ENCODE peak calls at places on chromosomes 16 and 17, in nine cellular contexts. F is amygdala; L is A549; Q is anterior cingulate cortex; T is fibroblast of mammary gland; G is activated CD4-positive, alpha-beta T cell treated with anti-CD3 and anti-CD28 coated beads, Interleukin-2, amount 10 ng/mL, durations not matched to agents 7 days and 5 days; E is Caki2; O is amniotic epithelial cell; J is COLO829. Y is an unnamed sample.
A peak's percentile ranks its signal among the peaks of the same experiment; 100 is the strongest.

GRCh38 chr17:82050761-82051641 is 610 bp downstream of the RFNG start:
- DNase-seq in F (no peak), L (no peak), Q (no peak), T (no peak), G (no peak), E (no peak), O (no peak), J (no peak), Y (no peak)

GRCh38 chr16:65414284-65414984 is 292.6 kb upstream of the CDH11 start:
- DNase-seq in F (no peak), L (no peak), Q (no peak), T (peak; percentile 93), G (no peak), E (no peak), O (peak; percentile 90), J (peak; percentile 48), Y (no peak)

GRCh38 chr16:19005561-19006445 is 22.1 kb downstream of the TMC7 start:
- DNase-seq in F (peak; percentile 92), L (peak; percentile 44), Q (peak; percentile 69), T (peak; percentile 54), G (no peak), E (peak; percentile 84), O (no peak), J (peak; percentile 96), Y (no peak)

GRCh38 chr17:66786101-66786500 is 48.8 kb upstream of the CACNG5 start:
- DNase-seq in F (no peak), L (no peak), Q (no peak), T (no peak), G (no peak), E (no peak), O (no peak), J (no peak), Y (no peak)

GRCh38 chr17:49567104-49567521 is 8.6 kb upstream of the NXPH3 start:
- DNase-seq in F (no peak), L (no peak), Q (no peak), T (no peak), G (no peak), E (no peak), O (no peak), J (no peak), Y (no peak)

GRCh38 chr16:8581923-8582580 is 8.3 kb downstream of the TMEM114 start:
- DNase-seq in F (no peak), L (no peak), Q (peak; percentile 48), T (peak; percentile 7), G (no peak), E (no peak), O (no peak), J (no peak), Y (peak; percentile 32)

GRCh38 chr16:55655709-55656694 is at the start of gene SLC6A2:
- DNase-seq in F (no peak), L (no peak), Q (no peak), T (no peak), G (no peak), E (no peak), O (no peak), J (no peak), Y (no peak)

GRCh38 chr17:76544916-76545365 is 5.1 kb downstream of the PRCD start:
- DNase-seq in F (no peak), L (no peak), Q (peak; percentile 36), T (no peak), G (no peak), E (no peak), O (no peak), J (no peak), Y (no peak)

GRCh38 chr17:58340623-58340876 is 11.5 kb downstream of the SUPT4H1 start:
- DNase-seq in F (no peak), L (no peak), Q (no peak), T (no peak), G (no peak), E (no peak), O (no peak), J (no peak), Y (no peak)

GRCh38 chr16:27378871-27379580 is 22.9 kb upstream of the IL21R start:
- DNase-seq in F (no peak), L (no peak), Q (no peak), T (no peak), G (peak; percentile 43), E (peak; percentile 43), O (no peak), J (no peak), Y (no peak)

GRCh38 chr17:76737082-76737675 is at the start of gene SRSF2:
- DNase-seq in F (peak; percentile 97), L (peak; percentile 96), Q (peak; percentile 97), T (peak; percentile 97), G (peak; percentile 99), E (peak; percentile 100), O (peak; percentile 97), J (peak; percentile 99), Y (peak; percentile 97)

GRCh38 chr16:85330694-85331188 is 218.5 kb upstream of the CIBAR2 start:
- DNase-seq in F (no peak), L (peak; percentile 85), Q (no peak), T (peak; percentile 87), G (peak; percentile 35), E (peak; percentile 45), O (peak; percentile 94), J (peak; percentile 63), Y (peak; percentile 67)

GRCh38 chr17:12352127-12352526 is 313.6 kb upstream of the MYOCD start:
- DNase-seq in F (no peak), L (no peak), Q (no peak), T (no peak), G (no peak), E (no peak), O (no peak), J (no peak), Y (no peak)

GRCh38 chr16:83992624-83993023 is 24.6 kb downstream of the NECAB2 start:
- DNase-seq in F (peak; percentile 14), L (no peak), Q (peak; percentile 67), T (peak; percentile 88), G (no peak), E (no peak), O (peak; percentile 74), J (peak; percentile 14), Y (peak; percentile 24)

GRCh38 chr16:50195276-50195675 is 42.2 kb downstream of the TENT4B start:
- DNase-seq in F (no peak), L (no peak), Q (no peak), T (peak; percentile 58), G (no peak), E (no peak), O (peak; percentile 29), J (no peak), Y (no peak)

GRCh38 chr16:83932955-83933673 is 19.9 kb upstream of the OSGIN1 start:
- DNase-seq in F (no peak), L (no peak), Q (no peak), T (peak; percentile 44), G (no peak), E (no peak), O (peak; percentile 93), J (no peak), Y (no peak)

GRCh38 chr16:19140392-19140791 is 26.6 kb downstream of the ITPRIPL2 start:
- DNase-seq in F (no peak), L (no peak), Q (no peak), T (no peak), G (no peak), E (no peak), O (no peak), J (no peak), Y (no peak)

Y was measured in gastrocnemius medialis.